ENCODE peak calls at places on chromosomes 1 and 21, in ten cellular contexts. L is foreskin fibroblast; A is ELF-1; R is NAMALWA; I is Panc1; S is stimulated activated CD8-positive, alpha-beta memory T cell treated with anti-CD3 and anti-CD28 coated beads, Interleukin-7, amount 100 ng/mL, for 1 hour; J is WTC11; P is T-cell; N is coronary artery; U is left lung. F is an unnamed sample.

GRCh38 chr1:6005276-6005917 is 13.2 kb upstream of the NPHP4 start:
- DNase-seq in N (no peak), J (no peak), I (no peak), R (no peak), A (no peak), P (no peak), L (no peak), U (no peak), S (no peak), F (no peak)

GRCh38 chr1:45863117-45863670 is 59.8 kb downstream of the MAST2 start:
- DNase-seq in S (no peak), J (no peak), A (no peak), N (no peak), I (no peak), L (peak), U (no peak), P (no peak), R (peak), F (no peak)

GRCh38 chr1:56185493-56185892 is 393.9 kb downstream of the PLPP3 start:
- DNase-seq in J (no peak), A (no peak), P (no peak), U (no peak), I (no peak), S (no peak), R (no peak), L (peak), N (no peak), F (no peak)

GRCh38 chr1:186754542-186755150 is 74.1 kb upstream of the PLA2G4A start:
- DNase-seq in S (no peak), J (no peak), I (no peak), L (peak), P (no peak), U (no peak), R (no peak), N (no peak), A (no peak), F (no peak)

GRCh38 chr1:235078927-235079381 is 49.7 kb downstream of the TOMM20 start:
- DNase-seq in L (peak), A (no peak), N (no peak), P (no peak), R (no peak), I (no peak), S (no peak), U (no peak), J (no peak), F (no peak)

GRCh38 chr1:207935166-207935583 is 24.2 kb upstream of the CD34 start:
- DNase-seq in S (no peak), P (no peak), A (no peak), N (no peak), I (no peak), R (peak), U (no peak), L (no peak), J (no peak), F (no peak)

GRCh38 chr1:20110679-20111078 is 8.7 kb downstream of the PLA2G2D start:
- DNase-seq in L (no peak), N (no peak), U (no peak), J (no peak), P (no peak), I (no peak), S (no peak), R (no peak), A (peak), F (no peak)

GRCh38 chr1:21233480-21233879 is 56.8 kb downstream of the ECE1 start:
- DNase-seq in U (no peak), J (no peak), I (no peak), N (no peak), A (no peak), S (no peak), R (no peak), P (no peak), L (no peak), F (no peak)

GRCh38 chr1:15388201-15388880 is 21.3 kb upstream of the EFHD2 start:
- DNase-seq in N (no peak), U (no peak), S (no peak), L (no peak), A (no peak), R (no peak), I (no peak), J (no peak), P (no peak), F (no peak)

GRCh38 chr1:200260587-200261335 is 149.1 kb downstream of the ZNF281 start:
- DNase-seq in L (peak), P (no peak), U (no peak), A (no peak), R (no peak), N (no peak), J (no peak), S (no peak), I (no peak), F (no peak)

GRCh38 chr1:206969090-206969489 is 1.2 kb downstream of the FCAMR start:
- DNase-seq in A (no peak), L (no peak), J (no peak), S (no peak), U (no peak), I (no peak), R (no peak), N (no peak), P (no peak), F (no peak)

GRCh38 chr21:45939521-45940045 is 42.0 kb upstream of the COL6A1 start:
- DNase-seq in L (no peak), P (no peak), J (no peak), S (no peak), I (no peak), A (no peak), R (no peak), U (no peak), N (no peak), F (no peak)

GRCh38 chr1:13965770-13966398 is 265.9 kb downstream of the PRDM2 start:
- DNase-seq in I (no peak), P (no peak), R (peak), U (peak), A (peak), S (no peak), L (peak), J (peak), N (no peak), F (no peak)

GRCh38 chr1:226121049-226121586 is 58.6 kb downstream of the H3-3A start:
- DNase-seq in N (no peak), A (no peak), P (no peak), R (no peak), U (no peak), S (no peak), J (no peak), I (no peak), L (no peak), F (peak)

GRCh38 chr1:51313268-51313852 is 17.0 kb downstream of the TTC39A start:
- DNase-seq in U (no peak), R (peak), J (peak), N (no peak), S (no peak), L (no peak), I (no peak), A (peak), P (no peak), F (no peak)

GRCh38 chr1:156963621-156964020 is 43.2 kb downstream of the LRRC71 start:
- DNase-seq in I (no peak), L (peak), U (peak), S (peak), J (no peak), R (peak), A (no peak), P (peak), N (no peak), F (peak)

GRCh38 chr1:88595355-88595754 is 88.7 kb upstream of the PKN2 start:
- DNase-seq in N (no peak), A (peak), L (peak), S (no peak), R (peak), P (no peak), I (peak), U (no peak), J (no peak), F (peak)